ENCODE peak calls at places on chromosomes 16 and 17, in nine cellular contexts. G is HS-5, V is glutamatergic neuron, J is stomach, W is NCI-H524, X is SK-N-DZ, C is IMR-90, B is AML-193, T is smooth muscle cell of the brain vasculature. H is an unnamed sample.

GRCh38 chr16:12321363-12321762 is 344.8 kb downstream of the SNX29 start:
- DNase-seq in X (no peak), V (no peak), G (no peak), W (peak; percentile 99), J (no peak), C (no peak), T (no peak), B (no peak), H (no peak)

GRCh38 chr16:49127103-49127502 is 154.5 kb downstream of the CBLN1 start:
- DNase-seq in W (no peak), B (no peak), J (no peak), C (no peak), G (no peak), X (no peak), V (no peak), T (no peak), H (peak; percentile 77)

GRCh38 chr16:57593990-57594389 is 34.4 kb upstream of the ADGRG1 start:
- DNase-seq in X (no peak), C (no peak), W (no peak), B (no peak), G (no peak), V (no peak), J (no peak), T (no peak), H (no peak)

GRCh38 chr17:78124081-78124835 is 4.3 kb downstream of the TMC6 start:
- DNase-seq in B (peak; percentile 96), G (no peak), J (no peak), T (no peak), C (no peak), V (peak; percentile 21), X (no peak), W (no peak), H (no peak)

GRCh38 chr17:1643293-1643998 is 2.1 kb downstream of the SCARF1 start:
- DNase-seq in V (peak; percentile 62), T (no peak), B (no peak), W (no peak), J (peak; percentile 92), X (no peak), C (no peak), G (no peak), H (peak; percentile 96)

GRCh38 chr17:148757-149156 is 11.4 kb downstream of the SCGB1C2 start:
- DNase-seq in X (no peak), W (no peak), J (no peak), B (no peak), G (no peak), T (no peak), V (peak; percentile 5), C (no peak), H (no peak)

GRCh38 chr16:52578007-52578828 is 31.3 kb upstream of the TOX3 start:
- DNase-seq in T (no peak), X (no peak), G (no peak), W (no peak), J (peak; percentile 50), B (no peak), C (no peak), V (no peak), H (no peak)

GRCh38 chr16:11354733-11355574 is 9.7 kb downstream of the RMI2 start:
- DNase-seq in W (no peak), B (peak; percentile 50), T (no peak), V (no peak), X (no peak), G (no peak), C (peak; percentile 92), J (no peak), H (no peak)

GRCh38 chr17:5238333-5238732 is 3.7 kb upstream of the SCIMP start:
- DNase-seq in T (no peak), W (no peak), X (no peak), B (no peak), G (no peak), C (no peak), V (no peak), J (no peak), H (no peak)

GRCh38 chr17:13786000-13786598 is 184.4 kb upstream of the HS3ST3A1 start:
- DNase-seq in X (no peak), B (no peak), W (no peak), G (no peak), T (peak; percentile 9), V (no peak), C (peak; percentile 76), J (no peak), H (no peak)

GRCh38 chr16:83338138-83338537 is 469.6 kb upstream of the HSBP1 start:
- DNase-seq in B (no peak), C (no peak), G (no peak), X (no peak), W (no peak), V (no peak), T (no peak), J (no peak), H (no peak)

GRCh38 chr16:25052530-25052929 is 37.4 kb upstream of the ARHGAP17 start:
- DNase-seq in V (no peak), T (no peak), J (peak; percentile 44), C (no peak), W (no peak), B (no peak), X (no peak), G (no peak), H (no peak)

GRCh38 chr17:77207689-77208216 is 67.0 kb downstream of the SEC14L1 start:
- DNase-seq in C (no peak), T (no peak), G (no peak), B (no peak), V (no peak), X (no peak), W (no peak), J (no peak), H (no peak)

GRCh38 chr17:3474212-3474611 is 1.6 kb upstream of the ASPA start:
- DNase-seq in X (no peak), V (no peak), T (no peak), C (no peak), J (no peak), G (no peak), B (no peak), W (no peak), H (no peak)

GRCh38 chr16:58499615-58500328 is at the start of gene NDRG4:
- DNase-seq in V (peak; percentile 92), B (no peak), X (peak; percentile 98), W (peak; percentile 95), C (peak; percentile 87), J (peak; percentile 49), T (peak; percentile 41), G (peak; percentile 47), H (peak; percentile 95)

GRCh38 chr16:12569061-12569460 is 234.6 kb downstream of the CPPED1 start:
- DNase-seq in V (no peak), W (no peak), X (no peak), C (no peak), G (no peak), J (no peak), B (no peak), T (no peak), H (no peak)

GRCh38 chr17:4006165-4006589 is 41.9 kb upstream of the ATP2A3 start:
- DNase-seq in V (no peak), G (no peak), C (no peak), T (no peak), X (no peak), J (no peak), W (no peak), B (no peak), H (no peak)

GRCh38 chr16:75116081-75116910 is at the start of gene LDHD:
- DNase-seq in B (peak; percentile 51), T (no peak), C (no peak), W (no peak), G (no peak), V (no peak), X (peak; percentile 80), J (peak; percentile 94), H (peak; percentile 78)

GRCh38 chr17:73746314-73747073 is 102.2 kb upstream of the SDK2 start:
- DNase-seq in X (no peak), C (no peak), G (no peak), J (no peak), T (no peak), W (no peak), B (no peak), V (no peak), H (no peak)

GRCh38 chr16:53950677-53951076 is 246.7 kb downstream of the FTO start:
- DNase-seq in W (no peak), V (no peak), J (no peak), G (no peak), C (no peak), T (no peak), B (no peak), X (no peak), H (no peak)

H was measured in GM23338.